ENCODE peak calls at places on chromosome 2, in ten cellular contexts. U is gastrocnemius medialis; I is occipital lobe; O is stimulated activated CD8-positive, alpha-beta memory T cell treated with anti-CD3 and anti-CD28 coated beads, Interleukin-4, amount 100 ng/mL, for 4 hours; R is IMR-90; V is HEK293T; D is astrocyte; E is iPS DF 19.7; G is HCEC 1CT; B is fibroblast of the aortic adventitia. P is an unnamed sample.

GRCh38 chr2:136015688-136016087 is 30.3 kb upstream of the DARS1 start:
- DNase-seq in U (no peak), I (no peak), O (no peak), R (no peak), V (no peak), D (no peak), E (no peak), G (no peak), B (no peak), P (no peak)

GRCh38 chr2:83536489-83537020 is 922.5 kb downstream of the SUCLG1 start:
- DNase-seq in U (no peak), I (no peak), O (no peak), R (no peak), V (no peak), D (no peak), E (no peak), G (no peak), B (no peak), P (no peak)

GRCh38 chr2:127106998-127107621 is at the start of gene BIN1:
- DNase-seq in U (peak; percentile 87), I (peak; percentile 91), O (peak; percentile 22), R (peak; percentile 82), V (peak; percentile 83), D (peak; percentile 85), E (no peak), G (peak; percentile 64), B (peak; percentile 84), P (peak; percentile 23)

GRCh38 chr2:226794751-226795171 is 4.9 kb downstream of the IRS1 start:
- DNase-seq in U (peak; percentile 47), I (no peak), O (no peak), R (peak; percentile 81), V (no peak), D (peak; percentile 66), E (no peak), G (peak; percentile 74), B (peak; percentile 77), P (no peak)

GRCh38 chr2:160667811-160668210 is 174.2 kb upstream of the RBMS1 start:
- DNase-seq in U (no peak), I (no peak), O (no peak), R (peak; percentile 49), V (no peak), D (peak; percentile 9), E (no peak), G (peak; percentile 36), B (no peak), P (no peak)

GRCh38 chr2:71802556-71802955 is 345.1 kb downstream of the CYP26B1 start:
- DNase-seq in U (no peak), I (no peak), O (no peak), R (no peak), V (no peak), D (no peak), E (no peak), G (no peak), B (no peak), P (no peak)

GRCh38 chr2:234705108-234705507 is 208.2 kb upstream of the ARL4C start:
- DNase-seq in U (no peak), I (no peak), O (no peak), R (peak; percentile 85), V (no peak), D (peak; percentile 97), E (no peak), G (peak; percentile 58), B (peak; percentile 37), P (no peak)

GRCh38 chr2:239803102-239803763 is 221.9 kb downstream of the NDUFA10 start:
- DNase-seq in U (no peak), I (no peak), O (no peak), R (no peak), V (no peak), D (no peak), E (no peak), G (no peak), B (no peak), P (no peak)

GRCh38 chr2:61988462-61989366 is 83.2 kb downstream of the COMMD1 start:
- DNase-seq in U (no peak), I (no peak), O (no peak), R (peak; percentile 21), V (no peak), D (peak; percentile 43), E (no peak), G (peak; percentile 43), B (no peak), P (no peak)

GRCh38 chr2:222304737-222305509 is 6.1 kb upstream of the PAX3 start:
- DNase-seq in U (no peak), I (no peak), O (no peak), R (no peak), V (no peak), D (no peak), E (no peak), G (no peak), B (no peak), P (no peak)

GRCh38 chr2:225932741-225933413 is 533.4 kb downstream of the NYAP2 start:
- DNase-seq in U (no peak), I (no peak), O (no peak), R (peak; percentile 43), V (no peak), D (no peak), E (no peak), G (peak; percentile 3), B (no peak), P (no peak)

GRCh38 chr2:166376488-166376828 is 714 bp upstream of the SCN9A start:
- DNase-seq in U (no peak), I (no peak), O (no peak), R (no peak), V (no peak), D (no peak), E (no peak), G (no peak), B (no peak), P (no peak)

GRCh38 chr2:23286031-23286764 is 98.8 kb upstream of the KLHL29 start:
- DNase-seq in U (no peak), I (no peak), O (no peak), R (no peak), V (no peak), D (no peak), E (no peak), G (no peak), B (no peak), P (no peak)

GRCh38 chr2:98750593-98751282 is 19.8 kb upstream of the MGAT4A start:
- DNase-seq in U (no peak), I (no peak), O (no peak), R (no peak), V (no peak), D (no peak), E (no peak), G (no peak), B (no peak), P (no peak)

GRCh38 chr2:173716458-173717052 is 248.6 kb downstream of the SP3 start:
- DNase-seq in U (no peak), I (no peak), O (no peak), R (no peak), V (no peak), D (peak; percentile 31), E (no peak), G (no peak), B (no peak), P (no peak)

GRCh38 chr2:127609031-127609751 is 36.8 kb upstream of the GPR17 start:
- DNase-seq in U (no peak), I (no peak), O (no peak), R (no peak), V (no peak), D (no peak), E (no peak), G (no peak), B (no peak), P (peak; percentile 72)

GRCh38 chr2:179049546-179050311 is at the start of gene CCDC141:
- DNase-seq in U (peak; percentile 24), I (no peak), O (no peak), R (no peak), V (peak; percentile 15), D (no peak), E (no peak), G (no peak), B (peak; percentile 22), P (no peak)

GRCh38 chr2:101179982-101180381 is 28.8 kb upstream of the TBC1D8 start:
- DNase-seq in U (no peak), I (no peak), O (no peak), R (no peak), V (no peak), D (no peak), E (no peak), G (no peak), B (no peak), P (no peak)

GRCh38 chr2:241003047-241003360 is 4.6 kb downstream of the SNED1 start:
- DNase-seq in U (no peak), I (no peak), O (no peak), R (no peak), V (no peak), D (no peak), E (no peak), G (no peak), B (no peak), P (no peak)

GRCh38 chr2:232857158-232857563 is 12.9 kb upstream of the SNORC start:
- DNase-seq in U (no peak), I (no peak), O (no peak), R (peak; percentile 54), V (no peak), D (no peak), E (no peak), G (peak; percentile 25), B (peak; percentile 43), P (no peak)

GRCh38 chr2:20515293-20516220 is 68.7 kb downstream of the RHOB start:
- DNase-seq in U (no peak), I (no peak), O (no peak), R (no peak), V (no peak), D (no peak), E (no peak), G (no peak), B (no peak), P (no peak)

GRCh38 chr2:237529452-237530402 is 36.6 kb upstream of the PRLH start:
- DNase-seq in U (no peak), I (no peak), O (no peak), R (no peak), V (no peak), D (no peak), E (no peak), G (no peak), B (no peak), P (no peak)

GRCh38 chr2:75482398-75482797 is 78.3 kb downstream of the EVA1A start:
- DNase-seq in U (no peak), I (no peak), O (no peak), R (no peak), V (no peak), D (no peak), E (no peak), G (no peak), B (no peak), P (no peak)

GRCh38 chr2:88452980-88453582 is 588 bp upstream of the FOXI3 start:
- DNase-seq in U (no peak), I (no peak), O (no peak), R (no peak), V (peak; percentile 28), D (peak; percentile 3), E (no peak), G (no peak), B (peak; percentile 26), P (no peak)

GRCh38 chr2:8475349-8476045 is 206.4 kb upstream of the ID2 start:
- DNase-seq in U (no peak), I (no peak), O (no peak), R (no peak), V (no peak), D (no peak), E (no peak), G (no peak), B (no peak), P (no peak)

GRCh38 chr2:130825231-130825971 is 11.3 kb upstream of the ARHGEF4 start:
- DNase-seq in U (no peak), I (peak; percentile 42), O (no peak), R (no peak), V (no peak), D (no peak), E (no peak), G (no peak), B (no peak), P (no peak)

GRCh38 chr2:68971591-68972231 is 2.7 kb upstream of the GKN1 start:
- DNase-seq in U (no peak), I (no peak), O (no peak), R (peak; percentile 95), V (no peak), D (peak; percentile 96), E (no peak), G (peak; percentile 93), B (peak; percentile 91), P (no peak)

GRCh38 chr2:132916219-132916618 is 246.2 kb upstream of the LYPD1 start:
- DNase-seq in U (no peak), I (no peak), O (no peak), R (no peak), V (no peak), D (no peak), E (no peak), G (no peak), B (no peak), P (no peak)

P was measured in Jurkat, Clone E6-1.